ENCODE peak calls at places on chromosomes 12 and 14, in four cellular contexts. H is heart right ventricle, F is IMR-90, W is SK-N-SH. T is an unnamed sample. For H3K36me3, the result is how much of the 10 kb centered on the place peaks cover.

GRCh38 chr12:100830003-100830795 is 35.6 kb downstream of the ANO4 start:
- DNase-seq in H (no peak), F (no peak), W (no peak), T (no peak)

GRCh38 chr12:100017056-100017455 is 32.3 kb upstream of the ANKS1B start:
- DNase-seq in H (no peak), F (no peak), W (no peak), T (no peak)

GRCh38 chr12:107537464-107538119 is 148.0 kb upstream of the PWP1 start:
- DNase-seq in H (no peak), F (no peak), W (no peak), T (no peak)

GRCh38 chr12:26555139-26555538 is 277.9 kb downstream of the ITPR2 start:
- DNase-seq in H (no peak), F (peak), W (no peak), T (no peak)

GRCh38 chr12:59570134-59570533 is 25.7 kb upstream of the SLC16A7 start:
- DNase-seq in H (no peak), F (peak), W (no peak), T (no peak)

GRCh38 chr12:104303538-104304151 is at the start of gene EID3:
- DNase-seq in H (peak), F (peak), W (peak), T (no peak)

GRCh38 chr12:45655186-45655585 is 74.3 kb upstream of the ARID2 start:
- DNase-seq in H (no peak), F (peak), W (peak), T (peak)

GRCh38 chr14:100565650-100566049 is 21.6 kb downstream of the BEGAIN start:
- DNase-seq in H (no peak), F (no peak), W (no peak), T (no peak)

GRCh38 chr14:67395876-67396189 is 16.1 kb downstream of the PLEK2 start:
- DNase-seq in H (no peak), F (no peak), W (no peak), T (no peak)

GRCh38 chr14:23174785-23175184 is 8.7 kb downstream of the SLC7A8 start:
- DNase-seq in H (no peak), F (no peak), W (no peak), T (no peak)

GRCh38 chr14:23418021-23418420 is 9.9 kb upstream of the MYH6 start:
- DNase-seq in H (no peak), F (no peak), W (no peak), T (no peak)

GRCh38 chr14:64682173-64682710 is 22.0 kb upstream of the PLEKHG3 start:
- DNase-seq in H (peak), F (peak), W (no peak), T (no peak)

GRCh38 chr14:83255015-83255726 is 1721.5 kb upstream of the SEL1L start:
- DNase-seq in H (no peak), F (peak), W (no peak), T (no peak)

GRCh38 chr12:88235183-88235833 is 93.2 kb downstream of the TMTC3 start:
- DNase-seq in H (no peak), F (no peak), W (no peak), T (no peak)

GRCh38 chr12:43281563-43281962 is 270.4 kb downstream of the ADAMTS20 start:
- DNase-seq in H (no peak), F (no peak), W (peak), T (peak)

GRCh38 chr12:124755801-124756148 is 107.9 kb downstream of the SCARB1 start:
- DNase-seq in H (no peak), F (no peak), W (no peak), T (no peak)

GRCh38 chr12:6647083-6647604 is at the start of gene ACRBP:
- DNase-seq in H (peak), F (peak), W (no peak), T (peak)

GRCh38 chr14:68358500-68358899 is 434.4 kb downstream of the ZFP36L1 start:
- DNase-seq in H (no peak), F (no peak), W (no peak), T (no peak)

GRCh38 chr12:7638064-7638763 is 27.5 kb downstream of the APOBEC1 start:
- DNase-seq in H (no peak), F (no peak), W (peak), T (no peak)

GRCh38 chr12:121637231-121637914 is 11.0 kb downstream of the ORAI1 start:
- DNase-seq in H (no peak), F (no peak), W (no peak), T (no peak)

GRCh38 chr12:130477221-130477620 is 139.5 kb downstream of the PIWIL1 start:
- DNase-seq in H (no peak), F (no peak), W (no peak), T (no peak)

GRCh38 chr14:37048666-37049071 is 123.7 kb downstream of the SLC25A21 start:
- DNase-seq in H (no peak), F (peak), W (no peak), T (no peak)

GRCh38 chr12:19482551-19483109 is 43.3 kb downstream of the AEBP2 start:
- DNase-seq in H (peak), F (no peak), W (peak), T (no peak)

GRCh38 chr14:81681466-81681865 is 147.8 kb upstream of the SEL1L start:
- DNase-seq in H (no peak), F (no peak), W (no peak), T (no peak)

GRCh38 chr12:26028953-26029740 is 70.7 kb downstream of the RASSF8 start:
- DNase-seq in H (peak), F (peak), W (peak), T (peak)

GRCh38 chr12:69007166-69007857 is 74.3 kb upstream of the CPM start:
- DNase-seq in H (no peak), F (peak), W (no peak), T (no peak)

GRCh38 chr12:125346361-125346760 is 281.1 kb downstream of the AACS start:
- DNase-seq in H (no peak), F (no peak), W (no peak), T (no peak)

GRCh38 chr12:103503546-103504480 is 8.0 kb upstream of the C12orf42 start:
- DNase-seq in H (no peak), F (no peak), W (peak), T (peak)

GRCh38 chr12:20374775-20375174 is 6.4 kb downstream of the PDE3A start:
- DNase-seq in H (no peak), F (no peak), W (no peak), T (no peak)

GRCh38 chr14:91523972-91524371 is 13.9 kb upstream of the PPP4R3A start:
- DNase-seq in H (no peak), F (no peak), W (no peak), T (no peak)

GRCh38 chr12:124567035-124567672 is at the start of gene NCOR2:
- DNase-seq in H (no peak), F (no peak), W (peak), T (peak)

GRCh38 chr12:41552507-41553047 is 364.5 kb downstream of the PDZRN4 start:
- DNase-seq in H (no peak), F (no peak), W (no peak), T (no peak)

GRCh38 chr12:20097561-20097960 is 270.8 kb upstream of the PDE3A start:
- DNase-seq in H (no peak), F (peak), W (no peak), T (no peak)

GRCh38 chr14:71266994-71267636 is 359.9 kb downstream of the PCNX1 start:
- DNase-seq in H (no peak), F (peak), W (no peak), T (no peak)

GRCh38 chr12:70307868-70308267 is 58.2 kb upstream of the KCNMB4 start:
- DNase-seq in H (no peak), F (no peak), W (no peak), T (no peak)

GRCh38 chr12:49881400-49882247 is 22.1 kb downstream of the FAIM2 start:
- DNase-seq in H (no peak), F (no peak), W (no peak), T (peak)

GRCh38 chr12:53102883-53103807 is at the start of gene SOAT2:
- DNase-seq in H (no peak), F (no peak), W (no peak), T (no peak)

GRCh38 chr12:30839643-30840190 is 85.0 kb upstream of the CAPRIN2 start:
- DNase-seq in H (no peak), F (no peak), W (no peak), T (no peak)

GRCh38 chr12:30836656-30837445 is 82.1 kb upstream of the CAPRIN2 start:
- DNase-seq in H (no peak), F (no peak), W (no peak), T (no peak)

GRCh38 chr12:30835216-30835615 is 80.5 kb upstream of the CAPRIN2 start:
- DNase-seq in H (no peak), F (no peak), W (no peak), T (no peak)

GRCh38 chr12:30840715-30841114 is 85.8 kb upstream of the TSPAN11 start:
- DNase-seq in H (no peak), F (no peak), W (no peak), T (no peak)

GRCh38 chr12:30837595-30837994 is 82.8 kb upstream of the CAPRIN2 start:
- DNase-seq in H (no peak), F (no peak), W (no peak), T (no peak)
- TF ChIP-seq CTCF in H (no peak), F (no peak), W (peak), T (no peak)

GRCh38 chr14:58278177-58278576 is 20.2 kb upstream of the ARID4A start:
- DNase-seq in H (no peak), F (no peak), W (no peak), T (no peak)

GRCh38 chr14:58270628-58271027 is 26.0 kb downstream of the PSMA3 start:
- DNase-seq in H (no peak), F (peak), W (no peak), T (no peak)

GRCh38 chr14:58276208-58276607 is 22.1 kb upstream of the ARID4A start:
- DNase-seq in H (no peak), F (no peak), W (no peak), T (no peak)

GRCh38 chr14:58275527-58276190 is 22.7 kb upstream of the ARID4A start:
- DNase-seq in H (no peak), F (no peak), W (no peak), T (no peak)

DNA sequence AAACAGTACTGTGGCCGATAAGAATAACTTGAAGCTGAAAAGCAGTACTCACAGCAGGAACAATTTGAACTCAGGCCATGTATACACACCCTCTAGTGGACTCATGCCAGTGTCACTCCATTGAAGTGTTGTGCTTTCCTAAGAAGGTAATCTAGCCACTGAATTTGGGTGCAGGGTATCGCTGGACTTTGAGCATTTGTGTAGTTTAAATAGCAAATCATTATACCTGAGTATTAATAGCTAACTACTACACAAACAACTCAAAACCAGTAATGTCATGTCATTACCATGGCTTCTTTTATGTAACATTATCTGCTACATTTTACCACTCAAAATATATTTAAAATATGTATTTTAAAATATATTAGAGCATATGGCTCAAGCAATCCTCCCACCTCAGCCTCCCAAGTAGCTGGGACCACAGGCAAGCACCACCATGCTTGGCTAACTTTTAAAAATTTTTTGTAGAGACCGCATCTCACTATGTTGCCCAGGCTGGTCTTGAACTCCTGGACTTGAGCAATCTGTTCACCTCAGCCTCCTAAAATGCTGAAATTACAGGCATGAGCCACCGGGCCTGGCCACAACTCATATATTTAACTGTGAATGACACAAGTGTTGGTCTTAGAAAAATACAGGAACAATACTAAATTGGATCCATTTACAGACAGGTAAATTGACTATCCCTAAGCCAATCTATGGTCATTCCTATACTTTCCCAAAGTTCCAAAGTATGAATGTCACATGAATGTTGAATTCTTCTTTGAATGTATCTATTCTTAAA is 25.6 kb upstream of the ARID4A start:
- DNase-seq in H (peak), F (peak), W (no peak), T (no peak)
- H3K36me3 ChIP-seq in H (under half), F (under half), W (under half), T (half or more)

GRCh38 chr14:105420976-105421674 is 1.5 kb downstream of the MTA1 start:
- DNase-seq in H (no peak), F (no peak), W (peak), T (no peak)
- H3K4me3 ChIP-seq in H (peak), F (peak), W (peak), T (peak)

DNA sequence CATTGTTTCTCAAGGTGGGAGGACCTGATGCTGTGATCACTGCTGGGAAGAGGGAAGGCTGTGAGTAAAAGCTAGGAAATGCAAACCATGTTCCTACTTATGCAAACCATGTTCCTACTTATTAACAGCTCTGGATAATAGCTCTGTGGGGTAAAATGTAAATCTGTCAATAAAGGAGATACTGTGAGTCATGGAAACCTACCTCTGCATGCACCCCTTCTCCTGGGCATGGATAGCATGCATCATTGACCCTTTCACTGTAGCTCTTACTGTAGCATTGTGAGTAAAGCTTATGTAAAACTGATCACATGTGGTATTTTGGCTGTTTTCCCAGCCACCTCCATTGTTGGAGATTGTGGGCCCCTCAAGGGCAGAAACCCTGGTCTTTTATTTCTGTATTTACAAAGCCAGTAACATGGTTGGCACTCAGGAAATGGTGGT is 253.7 kb downstream of the GRIN2B start:
- DNase-seq in H (no peak), F (no peak), W (no peak), T (no peak)
- TF ChIP-seq CTCF in H (no peak), F (no peak), W (no peak), T (no peak)

GRCh38 chr14:58617619-58618018 is 20.1 kb upstream of the DACT1 start:
- DNase-seq in H (no peak), F (peak), W (no peak), T (no peak)
- H3K36me3 ChIP-seq in H (under half), F (under half), W (under half), T (under half)

GRCh38 chr14:55298423-55298822 is 27.2 kb downstream of the FBXO34 start:
- DNase-seq in H (no peak), F (no peak), W (no peak), T (no peak)
- H3K4me3 ChIP-seq in H (no peak), F (no peak), W (no peak), T (no peak)

DNA sequence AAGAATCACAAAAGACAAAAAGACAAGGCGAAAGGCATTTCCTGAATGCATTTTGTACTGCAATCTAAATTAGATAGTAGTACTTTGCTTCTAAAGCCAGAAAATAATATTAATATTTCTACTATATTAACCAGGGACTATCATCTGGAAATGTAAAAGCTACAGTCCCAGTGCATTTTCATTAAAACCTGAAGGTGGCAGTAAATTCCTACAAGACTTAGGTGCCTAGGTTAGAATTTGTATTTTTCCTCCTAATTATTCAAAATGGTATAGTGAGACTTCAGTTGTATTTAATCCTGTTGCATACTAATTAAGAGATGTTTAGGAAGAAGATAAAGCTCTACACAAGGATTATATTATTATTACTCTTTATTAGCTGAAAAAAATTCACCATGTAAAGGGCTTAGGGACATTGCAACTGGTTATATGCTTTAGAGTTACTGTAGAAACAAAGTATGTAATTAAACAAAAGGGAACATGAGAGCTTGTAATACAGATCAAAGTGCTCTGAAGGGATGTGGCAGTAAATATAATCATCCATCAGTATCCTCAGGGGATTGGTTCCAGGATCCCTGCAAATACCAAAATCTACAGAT is 53.6 kb downstream of the BRMS1L start:
- DNase-seq in H (no peak), F (peak), W (peak), T (no peak)
- TF ChIP-seq CTCF in H (peak), F (peak), W (peak), T (peak)

GRCh38 chr12:133080051-133080618 is 588 bp upstream of the ZNF140 start:
- DNase-seq in H (peak), F (peak), W (peak), T (peak)

GRCh38 chr12:133081408-133081806 is 684 bp downstream of the ZNF140 start:
- DNase-seq in H (peak), F (no peak), W (no peak), T (no peak)

GRCh38 chr12:133080619-133081407 is at the start of gene ZNF140:
- DNase-seq in H (peak), F (peak), W (peak), T (peak)

GRCh38 chr12:133083345-133083744 is 2.6 kb downstream of the ZNF140 start:
- DNase-seq in H (no peak), F (no peak), W (no peak), T (no peak)
- H3K36me3 ChIP-seq in H (under half), F (under half), W (half or more), T (under half)

GRCh38 chr12:96352161-96352835 is 47.9 kb downstream of the CDK17 start:
- DNase-seq in H (no peak), F (no peak), W (no peak), T (no peak)
- H3K4me3 ChIP-seq in H (no peak), F (no peak), W (no peak), T (no peak)